ENCODE peak calls at places on chromosomes 3 and 15, in six cellular contexts. M, V, E, Y, A and Z are unnamed samples. For H3K9me3, the result is how much of the 10 kb centered on the place peaks cover.

GRCh38 chr15:70788114-70789049 is 25.0 kb upstream of the UACA start:
- DNase-seq in Y (no peak), A (no peak), M (no peak), E (no peak), V (peak), Z (no peak)

GRCh38 chr3:181616088-181617070 is 95.3 kb upstream of the SOX2 start:
- DNase-seq in E (no peak), Y (no peak), A (no peak), V (no peak), M (no peak), Z (peak)

GRCh38 chr3:125585595-125586223 is 9.6 kb downstream of the OSBPL11 start:
- DNase-seq in M (peak), E (no peak), V (peak), A (peak), Y (peak), Z (peak)

GRCh38 chr15:60390931-60391501 is 6.8 kb downstream of the ANXA2 start:
- DNase-seq in Y (peak), A (peak), V (peak), E (peak), M (no peak), Z (peak)

GRCh38 chr3:128062033-128062745 is 10.0 kb downstream of the SEC61A1 start:
- DNase-seq in M (no peak), V (no peak), A (no peak), E (no peak), Y (no peak), Z (no peak)

GRCh38 chr3:191637611-191638010 is 176.6 kb downstream of the PYDC2 start:
- DNase-seq in A (no peak), E (no peak), Y (no peak), V (no peak), M (no peak), Z (no peak)

GRCh38 chr15:65303687-65304392 is 637 bp upstream of the RNU5B-1 start:
- DNase-seq in A (no peak), Y (peak), M (peak), E (no peak), V (peak), Z (peak)

GRCh38 chr3:29410660-29411405 is 130.0 kb downstream of the RBMS3 start:
- DNase-seq in E (no peak), V (peak), A (no peak), Y (no peak), M (no peak), Z (no peak)

DNA sequence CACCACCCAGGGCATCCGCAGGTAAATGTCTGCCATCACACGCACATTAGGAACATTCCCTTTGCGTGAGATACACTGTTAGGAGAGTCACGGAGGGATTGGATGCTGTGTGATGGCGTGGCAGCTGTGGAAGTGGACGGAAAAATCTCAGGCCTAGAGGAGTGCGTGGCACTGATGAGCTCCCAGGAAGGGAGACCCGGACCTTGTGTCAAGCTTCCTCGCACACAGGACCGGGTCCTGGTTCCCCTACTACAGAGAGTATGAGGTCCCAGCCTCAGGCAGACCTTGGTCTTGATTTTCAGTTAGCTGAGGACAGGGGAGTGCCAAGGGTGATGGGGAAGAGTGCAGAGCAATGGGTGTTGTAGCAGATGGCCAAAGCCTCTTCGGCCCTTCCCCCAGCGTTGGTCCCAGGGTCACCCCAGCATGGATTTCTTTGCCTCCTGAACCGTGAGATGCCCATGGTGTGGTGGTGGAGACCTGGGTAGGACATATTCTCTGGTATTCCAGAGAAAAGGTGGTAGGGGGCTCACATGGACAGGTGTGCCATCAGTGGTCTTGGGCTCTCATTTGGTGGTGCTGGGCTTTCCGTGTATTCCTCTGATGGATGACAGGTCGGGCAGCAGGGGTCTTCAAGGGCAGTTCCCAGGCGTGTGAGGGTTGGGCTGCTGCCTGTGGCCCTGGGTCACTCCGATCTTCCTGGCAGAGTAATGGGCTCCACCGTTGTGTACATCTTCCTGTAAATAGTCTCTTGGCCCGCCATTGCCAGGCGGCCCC is 105.1 kb downstream of the SNRPN start:
- DNase-seq in E (no peak), Y (peak), A (no peak), V (no peak), M (no peak), Z (no peak)
- H3K9me3 ChIP-seq in E (half or more), Y (half or more), A (under half), V (under half), M (half or more), Z (half or more)

GRCh38 chr15:79919749-79920511 is 23.1 kb upstream of the MTHFS start:
- DNase-seq in Y (peak), V (no peak), A (no peak), E (no peak), M (no peak), Z (no peak)
- H3K9me3 ChIP-seq in Y (under half), V (under half), A (half or more), E (half or more), M (half or more), Z (under half)

GRCh38 chr3:8839607-8840325 is 70.4 kb upstream of the OXTR start:
- DNase-seq in Y (no peak), M (no peak), E (no peak), A (no peak), V (no peak), Z (no peak)
- H3K9me3 ChIP-seq in Y (under half), M (under half), E (under half), A (under half), V (under half), Z (under half)

GRCh38 chr15:25088261-25088790 is 133.5 kb downstream of the SNRPN start:
- DNase-seq in V (no peak), M (no peak), A (no peak), E (no peak), Y (peak), Z (no peak)
- H3K9me3 ChIP-seq in V (under half), M (half or more), A (under half), E (half or more), Y (half or more), Z (under half)

GRCh38 chr15:41151451-41152005 is 35.4 kb upstream of the INO80 start:
- DNase-seq in A (no peak), Y (peak), E (no peak), V (no peak), M (no peak), Z (no peak)
- H3K9me3 ChIP-seq in A (under half), Y (under half), E (under half), V (under half), M (under half), Z (under half)

DNA sequence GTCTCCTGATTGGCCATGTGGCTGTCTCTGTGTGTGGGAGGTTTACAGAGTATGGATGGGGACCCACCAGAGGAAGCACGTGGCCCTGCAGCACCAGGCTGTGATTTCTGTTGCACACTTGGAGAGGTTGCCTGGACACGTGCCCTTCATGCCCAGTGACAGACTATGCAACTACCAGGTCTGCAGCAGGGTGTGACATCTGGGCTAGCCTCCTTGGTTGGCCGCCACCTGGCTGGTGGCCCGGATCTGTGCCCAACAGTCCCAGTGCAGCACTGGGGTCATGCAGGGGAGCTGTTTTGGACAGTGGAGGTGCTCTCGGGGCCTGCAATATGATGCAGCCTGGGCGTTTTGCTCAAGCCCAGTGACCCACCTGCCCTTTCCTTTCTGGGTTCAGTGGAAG is 212.5 kb downstream of the UBE3A start:
- DNase-seq in A (no peak), M (no peak), V (no peak), Y (no peak), E (no peak), Z (no peak)
- H3K9me3 ChIP-seq in A (under half), M (half or more), V (under half), Y (half or more), E (half or more), Z (half or more)

DNA sequence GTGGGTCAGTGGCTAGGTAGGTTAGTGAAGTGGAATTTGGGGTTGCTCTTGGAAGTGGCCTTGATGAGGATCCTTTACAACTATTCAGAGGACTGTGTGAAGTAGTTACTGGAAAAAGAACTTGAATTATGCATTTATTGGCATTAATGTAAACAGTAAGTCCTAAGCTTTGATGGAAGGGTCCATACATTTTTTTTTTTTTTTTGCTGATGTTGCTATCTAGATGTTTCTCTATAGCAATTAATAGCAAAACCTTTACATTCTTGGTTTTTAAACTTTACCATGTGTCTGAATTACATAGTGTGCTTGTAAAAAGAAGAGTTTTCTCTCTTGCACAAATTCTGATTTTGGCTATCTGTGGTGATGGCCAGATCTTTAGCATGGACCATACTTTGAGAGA is 9.5 kb downstream of the ZNF621 start:
- DNase-seq in V (no peak), M (no peak), A (no peak), Y (no peak), E (no peak), Z (no peak)
- H3K9me3 ChIP-seq in V (under half), M (under half), A (under half), Y (under half), E (under half), Z (under half)